ENCODE peak calls at places on chromosomes 5 and 9, in five cellular contexts. Z is cardiac fibroblast, A is dorsolateral prefrontal cortex, Y is spleen, J is brain microvascular endothelial cell. W is an unnamed sample.
A peak's percentile ranks its signal among the peaks of the same experiment; 100 is the strongest.

GRCh38 chr5:111954516-111955337 is 197.7 kb upstream of the NREP start:
- DNase-seq in Y (no peak), Z (no peak), J (peak; percentile 42), A (no peak), W (no peak)

GRCh38 chr5:174327317-174327864 is 281.9 kb downstream of the NSG2 start:
- DNase-seq in Y (no peak), J (peak; percentile 68), A (no peak), Z (peak; percentile 86), W (no peak)

GRCh38 chr9:135353935-135354334 is 125.6 kb upstream of the PPP1R26 start:
- DNase-seq in J (no peak), A (no peak), Y (no peak), Z (no peak), W (no peak)

GRCh38 chr9:6024035-6024554 is 8.7 kb upstream of the RANBP6 start:
- DNase-seq in Z (peak; percentile 6), J (no peak), Y (no peak), A (no peak), W (no peak)

GRCh38 chr9:89916001-89916635 is 311.3 kb downstream of the GADD45G start:
- DNase-seq in Z (no peak), A (no peak), Y (no peak), J (no peak), W (no peak)

GRCh38 chr5:65535529-65535987 is 27.4 kb downstream of the CENPK start:
- DNase-seq in Y (no peak), A (no peak), Z (no peak), J (no peak), W (no peak)

GRCh38 chr5:89012361-89012760 is 129.4 kb upstream of the MEF2C start:
- DNase-seq in J (no peak), A (no peak), Y (no peak), Z (no peak), W (no peak)

GRCh38 chr5:150589791-150590601 is 50.5 kb upstream of the SYNPO start:
- DNase-seq in J (no peak), Z (peak; percentile 87), A (no peak), Y (peak; percentile 69), W (no peak)

GRCh38 chr5:14433202-14433601 is 148.4 kb upstream of the OTULINL start:
- DNase-seq in Z (no peak), A (no peak), Y (no peak), J (no peak), W (no peak)

GRCh38 chr9:69079186-69079585 is 43.6 kb downstream of the FXN start:
- DNase-seq in Y (no peak), Z (no peak), J (no peak), A (no peak), W (no peak)

GRCh38 chr5:100827481-100827889 is 75.6 kb downstream of the ST8SIA4 start:
- DNase-seq in Y (no peak), J (peak; percentile 15), Z (no peak), A (no peak), W (no peak)

GRCh38 chr5:31361234-31361633 is 167.7 kb downstream of the CDH6 start:
- DNase-seq in J (peak; percentile 63), Z (peak; percentile 54), Y (no peak), A (no peak), W (peak; percentile 53)

GRCh38 chr9:114282104-114282485 is 40.8 kb upstream of the ORM1 start:
- DNase-seq in J (no peak), Y (peak; percentile 47), A (no peak), Z (no peak), W (no peak)

GRCh38 chr5:126031989-126032716 is 391.1 kb upstream of the GRAMD2B start:
- DNase-seq in Y (no peak), A (peak; percentile 16), J (peak; percentile 84), Z (peak; percentile 85), W (no peak)

GRCh38 chr9:88659126-88659525 is 124.1 kb downstream of the NXNL2 start:
- DNase-seq in Y (no peak), J (no peak), Z (no peak), A (no peak), W (no peak)

GRCh38 chr9:84216151-84216550 is 124.4 kb downstream of the SLC28A3 start:
- DNase-seq in J (no peak), Z (no peak), A (no peak), Y (no peak), W (no peak)

GRCh38 chr9:78671785-78672184 is 374.9 kb downstream of the PSAT1 start:
- DNase-seq in J (no peak), Z (no peak), Y (no peak), A (no peak), W (no peak)

GRCh38 chr5:453725-454481 is 10.9 kb downstream of the EXOC3 start:
- DNase-seq in J (no peak), Z (no peak), Y (peak; percentile 67), A (no peak), W (no peak)

GRCh38 chr5:3009605-3010004 is 258.1 kb upstream of the IRX2 start:
- DNase-seq in J (no peak), Y (no peak), A (no peak), Z (no peak), W (no peak)

GRCh38 chr5:114361724-114362196 is at the start of gene KCNN2:
- DNase-seq in Z (peak; percentile 19), J (peak; percentile 12), Y (peak; percentile 85), A (peak; percentile 93), W (no peak)

GRCh38 chr9:37433754-37434435 is 11.4 kb downstream of the GRHPR start:
- DNase-seq in Y (no peak), Z (no peak), J (no peak), A (no peak), W (no peak)

GRCh38 chr5:38807570-38808461 is 38.0 kb upstream of the OSMR start:
- DNase-seq in A (no peak), J (peak; percentile 65), Y (no peak), Z (peak; percentile 64), W (no peak)

GRCh38 chr5:36696059-36696673 is 89.8 kb downstream of the SLC1A3 start:
- DNase-seq in Y (no peak), J (peak; percentile 61), Z (peak; percentile 75), A (peak; percentile 35), W (no peak)

GRCh38 chr5:66174338-66174737 is 30.2 kb downstream of the SREK1 start:
- DNase-seq in A (no peak), Z (peak; percentile 62), J (peak; percentile 45), Y (no peak), W (no peak)

GRCh38 chr9:1152171-1152570 is 102.0 kb downstream of the DMRT2 start:
- DNase-seq in Y (no peak), A (no peak), J (no peak), Z (no peak), W (no peak)

GRCh38 chr5:31273631-31274378 is 80.3 kb downstream of the CDH6 start:
- DNase-seq in Y (no peak), J (no peak), Z (peak; percentile 5), A (no peak), W (no peak)

GRCh38 chr5:124061663-124062062 is 549.7 kb downstream of the CSNK1G3 start:
- DNase-seq in Z (peak; percentile 89), A (no peak), J (no peak), Y (no peak), W (no peak)

GRCh38 chr5:140398379-140398811 is 3.2 kb upstream of the ANKHD1 start:
- DNase-seq in Y (no peak), J (no peak), A (no peak), Z (peak; percentile 22), W (no peak)

DNA sequence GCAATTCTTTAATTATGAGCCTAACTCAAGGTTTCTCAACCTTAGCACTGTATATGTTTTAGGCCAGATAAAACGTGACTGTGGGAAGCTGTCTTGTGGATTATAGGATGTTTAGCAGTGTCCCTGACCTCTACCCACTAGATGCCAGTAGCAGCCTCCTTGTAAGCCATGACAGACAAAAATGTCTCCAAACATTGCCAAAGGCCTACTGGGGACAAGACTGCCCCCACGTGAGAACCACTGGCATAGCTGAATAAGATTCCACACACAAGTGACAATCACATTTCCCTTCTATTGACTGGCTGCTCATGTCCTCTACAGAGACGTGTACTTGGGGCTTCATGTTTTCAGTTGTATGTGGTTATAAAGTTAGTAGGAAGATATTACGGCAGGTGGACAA is 55.4 kb downstream of the GOLM1 start:
- DNase-seq in Z (peak; percentile 10), J (no peak), Y (no peak), A (no peak), W (no peak)
- TF ChIP-seq CTCF in Z (no peak), J (peak; percentile 32), Y (no peak), A (no peak), W (no peak)

DNA sequence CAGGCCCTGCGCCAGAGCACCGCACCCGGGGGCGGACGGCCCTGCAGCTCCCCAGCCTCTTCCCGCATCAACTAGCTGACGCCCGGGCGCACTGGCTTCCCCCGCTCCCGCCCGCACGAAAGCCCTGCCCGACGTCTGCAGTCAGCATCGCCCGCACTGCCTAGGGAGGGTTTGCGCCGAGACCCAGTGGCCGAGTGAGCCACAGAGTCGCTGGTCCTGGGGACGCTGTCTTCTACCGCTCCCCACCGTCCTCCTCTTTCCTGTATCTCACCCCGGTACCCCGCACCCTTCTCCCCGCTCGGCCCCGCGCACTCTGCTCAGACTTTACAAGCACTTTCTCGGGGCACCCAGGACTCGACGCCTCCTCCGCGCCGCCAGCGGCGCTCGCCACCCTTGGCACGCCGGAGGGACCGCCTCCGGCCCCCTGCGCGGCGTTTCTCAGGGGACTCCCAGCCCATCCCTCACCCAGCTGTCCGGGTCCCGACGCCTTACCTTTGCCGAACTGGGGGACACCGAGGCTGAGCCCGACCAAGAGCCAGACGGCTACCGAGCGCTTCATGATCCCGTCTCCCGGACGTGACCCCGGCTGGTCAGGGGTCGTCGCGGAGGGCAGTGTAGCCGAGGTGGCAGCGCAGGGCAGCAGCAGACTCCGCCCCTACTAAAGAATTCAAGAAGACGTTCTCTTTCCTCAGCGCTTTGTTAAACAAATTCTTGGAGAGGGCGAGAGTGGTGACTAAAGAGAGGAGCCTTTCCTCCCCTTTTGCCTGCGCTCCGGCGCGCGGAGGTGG is 670 bp downstream of the EDIL3 start:
- DNase-seq in Z (peak; percentile 65), J (peak; percentile 40), A (peak; percentile 50), Y (peak; percentile 60), W (no peak)
- H3K4me3 ChIP-seq in Z (peak overlapping the region; percentile 89), J (peak overlapping the region; percentile 92), A (peak overlapping the region; percentile 73), Y (peak overlapping the region; percentile 17), W (peak overlapping the region; percentile 91)

GRCh38 chr9:34601883-34602570 is 9.9 kb downstream of the RPP25L start:
- DNase-seq in Y (no peak), Z (no peak), A (no peak), J (no peak), W (no peak)
- TF ChIP-seq CTCF in Y (no peak), Z (no peak), A (no peak), J (no peak), W (no peak)

DNA sequence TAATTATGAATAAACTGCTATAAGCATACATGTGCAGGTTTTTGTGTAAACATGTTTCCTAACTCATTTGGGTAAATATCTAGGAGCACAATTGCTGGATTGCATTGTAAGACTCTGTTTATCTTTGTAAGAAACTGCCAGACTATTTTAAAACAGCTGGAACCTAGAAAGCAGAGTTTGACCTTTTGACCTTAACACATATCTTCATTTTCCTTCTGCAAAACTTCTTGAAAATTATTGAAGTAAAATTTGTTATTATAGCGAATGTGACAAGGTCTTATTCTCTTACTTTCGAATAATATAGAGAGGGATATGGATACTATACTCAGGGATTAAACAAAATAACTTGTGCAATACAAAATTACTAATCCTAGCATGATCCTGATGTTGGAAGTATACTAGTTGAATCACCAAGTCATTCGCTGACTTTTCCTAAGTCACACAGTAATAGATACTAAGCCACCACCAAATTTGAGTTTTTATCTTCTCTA is 3.2 kb upstream of the ANXA1 start:
- DNase-seq in Z (peak; percentile 45), J (no peak), A (no peak), Y (no peak), W (no peak)
- H3K4me3 ChIP-seq in Z (no peak overlapping the region), J (no peak overlapping the region), A (no peak overlapping the region), Y (no peak overlapping the region), W (no peak overlapping the region)

GRCh38 chr9:99601506-99601905 is 220.2 kb upstream of the NR4A3 start:
- DNase-seq in Y (no peak), Z (peak; percentile 1), J (peak; percentile 3), A (no peak), W (no peak)
- TF ChIP-seq CTCF in Y (no peak), Z (no peak), J (no peak), A (no peak), W (no peak)

W was measured in AG04449.